ENCODE peak calls at places on chromosome 3, in ten cellular contexts. H is kidney glomerular epithelial cell; O is C1 segment of cervical spinal cord; R is stimulated activated CD4-positive, alpha-beta T cell treated with anti-CD3 and anti-CD28 coated beads, Interleukin-1b, Interleukin-23, amount 100 ng/mL, for 48 hours; A is astrocyte of the spinal cord; E is Ammon's horn; Z is NCI-H510A treated with DMSO at 0.1 percent for 48 hours; B is activated CD8-positive, alpha-beta T cell treated with anti-CD3 and anti-CD28 coated beads for 36 hours; C is CD8-positive, alpha-beta memory T cell; D is lower lobe of right lung. I is an unnamed sample.

GRCh38 chr3:149067792-149068352 is 18.5 kb downstream of the HLTF start:
- DNase-seq in H (no peak), O (no peak), R (no peak), A (no peak), E (no peak), Z (no peak), B (no peak), C (no peak), D (no peak), I (no peak)

GRCh38 chr3:90145094-90145810 is 1037.8 kb downstream of the EPHA3 start:
- DNase-seq in H (no peak), O (no peak), R (no peak), A (no peak), E (peak; percentile 14), Z (no peak), B (no peak), C (no peak), D (no peak), I (peak; percentile 35)

GRCh38 chr3:59540696-59541095 is 490.9 kb upstream of the CFAP20DC start:
- DNase-seq in H (no peak), O (no peak), R (no peak), A (peak; percentile 19), E (no peak), Z (no peak), B (no peak), C (no peak), D (no peak), I (no peak)

GRCh38 chr3:126768903-126769302 is 64.9 kb downstream of the CHCHD6 start:
- DNase-seq in H (no peak), O (no peak), R (no peak), A (no peak), E (no peak), Z (no peak), B (no peak), C (no peak), D (no peak), I (no peak)

GRCh38 chr3:26625187-26625586 is 2.6 kb downstream of the LRRC3B start:
- DNase-seq in H (no peak), O (no peak), R (no peak), A (no peak), E (no peak), Z (no peak), B (no peak), C (no peak), D (no peak), I (no peak)

GRCh38 chr3:122030381-122031122 is 8.5 kb upstream of the ILDR1 start:
- DNase-seq in H (no peak), O (no peak), R (no peak), A (peak; percentile 9), E (no peak), Z (no peak), B (peak; percentile 31), C (no peak), D (no peak), I (peak; percentile 2)

GRCh38 chr3:157499342-157499963 is 3.8 kb downstream of the VEPH1 start:
- DNase-seq in H (peak; percentile 72), O (no peak), R (no peak), A (peak; percentile 22), E (no peak), Z (peak; percentile 35), B (peak; percentile 4), C (no peak), D (peak; percentile 85), I (peak; percentile 27)

GRCh38 chr3:183895296-183895695 is 10.6 kb upstream of the PARL start:
- DNase-seq in H (peak; percentile 48), O (peak; percentile 4), R (no peak), A (peak; percentile 61), E (peak; percentile 48), Z (peak; percentile 37), B (peak; percentile 37), C (no peak), D (no peak), I (peak; percentile 52)

GRCh38 chr3:149367021-149367840 is 10.2 kb downstream of the TM4SF1 start:
- DNase-seq in H (peak; percentile 69), O (no peak), R (peak; percentile 33), A (no peak), E (no peak), Z (no peak), B (peak; percentile 42), C (no peak), D (no peak), I (peak; percentile 67)

I was measured in HCEC 1CT.